ENCODE peak calls at places on chromosomes 13 and 19, in four cellular contexts. One of them, this sample, is unnamed.

GRCh38 chr19:54356444-54357056 is 8.2 kb downstream of the LAIR1 start:
- DNase-seq in right lobe of liver: no peak
- DNase-seq in cardiac muscle cell: no peak
- DNase-seq in fibroblast of pulmonary artery: no peak
- DNase-seq in this sample: no peak

GRCh38 chr19:40229484-40229883 is 3.0 kb upstream of the CCNP start:
- DNase-seq in fibroblast of pulmonary artery: no peak
- DNase-seq in cardiac muscle cell: no peak
- DNase-seq in right lobe of liver: no peak
- DNase-seq in this sample: no peak

GRCh38 chr19:44765949-44766335 is 11.7 kb upstream of the CBLC start:
- DNase-seq in right lobe of liver: no peak
- DNase-seq in fibroblast of pulmonary artery: no peak
- DNase-seq in cardiac muscle cell: no peak
- DNase-seq in this sample: no peak

GRCh38 chr19:15280915-15281683 is 48.9 kb upstream of the EPHX3 start:
- DNase-seq in cardiac muscle cell: peak
- DNase-seq in fibroblast of pulmonary artery: peak
- DNase-seq in right lobe of liver: peak
- DNase-seq in this sample: no peak

GRCh38 chr13:99657848-99658265 is 156.6 kb downstream of the TM9SF2 start:
- DNase-seq in cardiac muscle cell: peak
- DNase-seq in fibroblast of pulmonary artery: peak
- DNase-seq in right lobe of liver: no peak
- DNase-seq in this sample: no peak

GRCh38 chr19:11268783-11269267 is 6.5 kb upstream of the DOCK6 start:
- DNase-seq in cardiac muscle cell: peak
- DNase-seq in fibroblast of pulmonary artery: peak
- DNase-seq in right lobe of liver: peak
- DNase-seq in this sample: peak

GRCh38 chr13:40338217-40338616 is 328.2 kb downstream of the FOXO1 start:
- DNase-seq in fibroblast of pulmonary artery: no peak
- DNase-seq in cardiac muscle cell: no peak
- DNase-seq in right lobe of liver: peak
- DNase-seq in this sample: no peak

GRCh38 chr13:41315466-41316047 is 4.5 kb downstream of the NAA16 start:
- DNase-seq in fibroblast of pulmonary artery: no peak
- DNase-seq in cardiac muscle cell: no peak
- DNase-seq in right lobe of liver: no peak
- DNase-seq in this sample: no peak

GRCh38 chr19:47679251-47679900 is 33.8 kb upstream of the EHD2 start:
- DNase-seq in cardiac muscle cell: no peak
- DNase-seq in right lobe of liver: no peak
- DNase-seq in fibroblast of pulmonary artery: no peak
- DNase-seq in this sample: no peak

GRCh38 chr19:16222806-16223205 is 25.1 kb downstream of the AP1M1 start:
- DNase-seq in cardiac muscle cell: peak
- DNase-seq in fibroblast of pulmonary artery: no peak
- DNase-seq in right lobe of liver: no peak
- DNase-seq in this sample: no peak

GRCh38 chr19:43310221-43310620 is 40.9 kb upstream of the PSG9 start:
- DNase-seq in fibroblast of pulmonary artery: no peak
- DNase-seq in cardiac muscle cell: no peak
- DNase-seq in right lobe of liver: no peak
- DNase-seq in this sample: no peak

GRCh38 chr13:104483631-104484030 is 1417.4 kb upstream of the SLC10A2 start:
- DNase-seq in fibroblast of pulmonary artery: no peak
- DNase-seq in cardiac muscle cell: no peak
- DNase-seq in right lobe of liver: no peak
- DNase-seq in this sample: no peak

GRCh38 chr19:290539-291521 is at the start of gene PLPP2:
- DNase-seq in cardiac muscle cell: peak
- DNase-seq in right lobe of liver: peak
- DNase-seq in fibroblast of pulmonary artery: peak
- DNase-seq in this sample: no peak

GRCh38 chr13:33363328-33363727 is 77.8 kb upstream of the STARD13 start:
- DNase-seq in fibroblast of pulmonary artery: no peak
- DNase-seq in cardiac muscle cell: no peak
- DNase-seq in right lobe of liver: no peak
- DNase-seq in this sample: peak

GRCh38 chr19:8489591-8490394 is 12.6 kb downstream of the PRAM1 start:
- DNase-seq in fibroblast of pulmonary artery: no peak
- DNase-seq in cardiac muscle cell: no peak
- DNase-seq in right lobe of liver: peak
- DNase-seq in this sample: peak

GRCh38 chr13:95707035-95707434 is 30.1 kb downstream of the DNAJC3 start:
- DNase-seq in fibroblast of pulmonary artery: no peak
- DNase-seq in cardiac muscle cell: no peak
- DNase-seq in right lobe of liver: no peak
- DNase-seq in this sample: no peak

GRCh38 chr19:16261584-16262370 is 62.8 kb upstream of the KLF2 start:
- DNase-seq in right lobe of liver: no peak
- DNase-seq in fibroblast of pulmonary artery: no peak
- DNase-seq in cardiac muscle cell: no peak
- DNase-seq in this sample: no peak

GRCh38 chr13:73943137-73943964 is 190.9 kb downstream of the KLF12 start:
- DNase-seq in right lobe of liver: no peak
- DNase-seq in fibroblast of pulmonary artery: no peak
- DNase-seq in cardiac muscle cell: no peak
- DNase-seq in this sample: no peak

GRCh38 chr13:21164631-21165030 is 11.7 kb downstream of the SKA3 start:
- DNase-seq in fibroblast of pulmonary artery: no peak
- DNase-seq in right lobe of liver: no peak
- DNase-seq in cardiac muscle cell: no peak
- DNase-seq in this sample: no peak

GRCh38 chr13:33744589-33745369 is 73.2 kb upstream of the RFC3 start:
- DNase-seq in cardiac muscle cell: peak
- DNase-seq in right lobe of liver: no peak
- DNase-seq in fibroblast of pulmonary artery: peak
- DNase-seq in this sample: no peak

GRCh38 chr13:60431108-60431700 is 34.2 kb downstream of the TDRD3 start:
- DNase-seq in fibroblast of pulmonary artery: peak
- DNase-seq in right lobe of liver: no peak
- DNase-seq in cardiac muscle cell: peak
- DNase-seq in this sample: peak

GRCh38 chr13:19927117-19927734 is 31.3 kb upstream of the ZMYM2 start:
- DNase-seq in cardiac muscle cell: peak
- DNase-seq in fibroblast of pulmonary artery: peak
- DNase-seq in right lobe of liver: no peak
- DNase-seq in this sample: peak

GRCh38 chr19:31354919-31355318 is 5.7 kb upstream of the TSHZ3 start:
- DNase-seq in fibroblast of pulmonary artery: no peak
- DNase-seq in cardiac muscle cell: no peak
- DNase-seq in right lobe of liver: no peak
- DNase-seq in this sample: no peak

GRCh38 chr19:54804101-54804500 is 691 bp downstream of the KIR2DL4 start:
- DNase-seq in right lobe of liver: no peak
- DNase-seq in cardiac muscle cell: no peak
- DNase-seq in fibroblast of pulmonary artery: no peak
- DNase-seq in this sample: no peak

GRCh38 chr13:45500492-45501174 is 35.9 kb downstream of the COG3 start:
- DNase-seq in cardiac muscle cell: peak
- DNase-seq in right lobe of liver: no peak
- DNase-seq in fibroblast of pulmonary artery: peak
- DNase-seq in this sample: peak

GRCh38 chr19:39502640-39503417 is 4.1 kb downstream of the DLL3 start:
- DNase-seq in right lobe of liver: peak
- DNase-seq in fibroblast of pulmonary artery: peak
- DNase-seq in cardiac muscle cell: peak
- DNase-seq in this sample: peak

GRCh38 chr13:51041126-51041525 is 69.9 kb downstream of the C13orf42 start:
- DNase-seq in fibroblast of pulmonary artery: no peak
- DNase-seq in cardiac muscle cell: no peak
- DNase-seq in right lobe of liver: no peak
- DNase-seq in this sample: no peak

GRCh38 chr19:11656535-11656934 is 59.3 kb downstream of the ZNF627 start:
- DNase-seq in fibroblast of pulmonary artery: no peak
- DNase-seq in cardiac muscle cell: no peak
- DNase-seq in right lobe of liver: no peak
- DNase-seq in this sample: no peak

GRCh38 chr13:110109910-110110309 is 197.0 kb downstream of the COL4A1 start:
- DNase-seq in fibroblast of pulmonary artery: peak
- DNase-seq in cardiac muscle cell: peak
- DNase-seq in right lobe of liver: no peak
- DNase-seq in this sample: peak

GRCh38 chr19:50710612-50711011 is 9.0 kb downstream of the SHANK1 start:
- DNase-seq in right lobe of liver: no peak
- DNase-seq in cardiac muscle cell: no peak
- DNase-seq in fibroblast of pulmonary artery: no peak
- DNase-seq in this sample: no peak

GRCh38 chr19:50708179-50708879 is 11.3 kb downstream of the SHANK1 start:
- DNase-seq in fibroblast of pulmonary artery: no peak
- DNase-seq in cardiac muscle cell: no peak
- DNase-seq in right lobe of liver: no peak
- DNase-seq in this sample: no peak

GRCh38 chr19:50711805-50712204 is 7.8 kb downstream of the SHANK1 start:
- DNase-seq in cardiac muscle cell: no peak
- DNase-seq in right lobe of liver: no peak
- DNase-seq in fibroblast of pulmonary artery: no peak
- DNase-seq in this sample: no peak

GRCh38 chr19:50711196-50711595 is 8.4 kb downstream of the SHANK1 start:
- DNase-seq in fibroblast of pulmonary artery: no peak
- DNase-seq in cardiac muscle cell: no peak
- DNase-seq in right lobe of liver: no peak
- DNase-seq in this sample: no peak

DNA sequence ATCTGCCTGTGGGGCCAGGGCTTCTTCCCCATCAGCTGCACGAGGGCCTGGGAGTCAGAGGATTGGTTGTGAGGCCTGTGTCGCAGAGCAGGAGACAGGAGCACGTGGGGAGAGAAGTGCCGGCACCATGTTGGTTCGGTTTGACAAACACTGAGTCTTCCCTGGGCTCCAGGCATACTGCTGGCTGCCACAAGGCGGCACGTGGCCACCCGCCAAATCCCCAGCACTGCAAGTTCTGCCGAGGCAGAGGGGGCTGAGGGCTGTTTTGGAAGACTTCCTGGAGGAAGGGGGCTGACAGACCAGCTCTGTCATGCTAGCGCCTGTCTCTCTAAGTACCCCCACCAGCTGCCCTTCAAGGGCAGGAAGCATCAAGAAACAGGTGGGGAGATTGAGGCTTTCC is 9.5 kb downstream of the SHANK1 start:
- DNase-seq in fibroblast of pulmonary artery: no peak
- DNase-seq in cardiac muscle cell: peak
- DNase-seq in right lobe of liver: no peak
- DNase-seq in this sample: no peak
- TF ChIP-seq CTCF in fibroblast of pulmonary artery: peak
- TF ChIP-seq CTCF in cardiac muscle cell: peak
- TF ChIP-seq CTCF in right lobe of liver: no peak
- TF ChIP-seq CTCF in this sample: no peak

GRCh38 chr19:41997851-41998229 is 3.8 kb upstream of the ATP1A3 start:
- DNase-seq in fibroblast of pulmonary artery: no peak
- DNase-seq in right lobe of liver: no peak
- DNase-seq in cardiac muscle cell: no peak
- DNase-seq in this sample: peak

GRCh38 chr19:41998246-41999020 is 4.4 kb upstream of the ATP1A3 start:
- DNase-seq in cardiac muscle cell: peak
- DNase-seq in fibroblast of pulmonary artery: peak
- DNase-seq in right lobe of liver: no peak
- DNase-seq in this sample: peak

GRCh38 chr19:41999071-41999877 is 5.2 kb upstream of the ATP1A3 start:
- DNase-seq in fibroblast of pulmonary artery: no peak
- DNase-seq in right lobe of liver: no peak
- DNase-seq in cardiac muscle cell: no peak
- DNase-seq in this sample: no peak

GRCh38 chr19:41997121-41997850 is 3.3 kb upstream of the ATP1A3 start:
- DNase-seq in cardiac muscle cell: peak
- DNase-seq in fibroblast of pulmonary artery: peak
- DNase-seq in right lobe of liver: no peak
- DNase-seq in this sample: peak

GRCh38 chr19:41999878-42000208 is 5.8 kb upstream of the ATP1A3 start:
- DNase-seq in fibroblast of pulmonary artery: no peak
- DNase-seq in cardiac muscle cell: no peak
- DNase-seq in right lobe of liver: no peak
- DNase-seq in this sample: no peak
- H3K4me3 ChIP-seq in fibroblast of pulmonary artery: no peak
- H3K4me3 ChIP-seq in cardiac muscle cell: no peak
- H3K4me3 ChIP-seq in right lobe of liver: no peak
- H3K4me3 ChIP-seq in this sample: no peak

GRCh38 chr13:111344471-111345191 is 24.2 kb downstream of the TEX29 start:
- DNase-seq in cardiac muscle cell: peak
- DNase-seq in fibroblast of pulmonary artery: peak
- DNase-seq in right lobe of liver: no peak
- DNase-seq in this sample: no peak
- TF ChIP-seq CTCF in cardiac muscle cell: peak
- TF ChIP-seq CTCF in fibroblast of pulmonary artery: peak
- TF ChIP-seq CTCF in right lobe of liver: no peak
- TF ChIP-seq CTCF in this sample: peak

GRCh38 chr19:3663838-3664237 is 36.4 kb downstream of the PIP5K1C start:
- DNase-seq in cardiac muscle cell: no peak
- DNase-seq in fibroblast of pulmonary artery: no peak
- DNase-seq in right lobe of liver: no peak
- DNase-seq in this sample: no peak

GRCh38 chr19:3660493-3661219 is 34.1 kb upstream of the CACTIN start:
- DNase-seq in right lobe of liver: no peak
- DNase-seq in fibroblast of pulmonary artery: no peak
- DNase-seq in cardiac muscle cell: no peak
- DNase-seq in this sample: no peak

GRCh38 chr19:3658823-3659745 is 32.5 kb upstream of the CACTIN start:
- DNase-seq in right lobe of liver: peak
- DNase-seq in cardiac muscle cell: no peak
- DNase-seq in fibroblast of pulmonary artery: no peak
- DNase-seq in this sample: no peak

GRCh38 chr19:3659746-3660112 is 33.1 kb upstream of the CACTIN start:
- DNase-seq in fibroblast of pulmonary artery: no peak
- DNase-seq in right lobe of liver: no peak
- DNase-seq in cardiac muscle cell: no peak
- DNase-seq in this sample: no peak

DNA sequence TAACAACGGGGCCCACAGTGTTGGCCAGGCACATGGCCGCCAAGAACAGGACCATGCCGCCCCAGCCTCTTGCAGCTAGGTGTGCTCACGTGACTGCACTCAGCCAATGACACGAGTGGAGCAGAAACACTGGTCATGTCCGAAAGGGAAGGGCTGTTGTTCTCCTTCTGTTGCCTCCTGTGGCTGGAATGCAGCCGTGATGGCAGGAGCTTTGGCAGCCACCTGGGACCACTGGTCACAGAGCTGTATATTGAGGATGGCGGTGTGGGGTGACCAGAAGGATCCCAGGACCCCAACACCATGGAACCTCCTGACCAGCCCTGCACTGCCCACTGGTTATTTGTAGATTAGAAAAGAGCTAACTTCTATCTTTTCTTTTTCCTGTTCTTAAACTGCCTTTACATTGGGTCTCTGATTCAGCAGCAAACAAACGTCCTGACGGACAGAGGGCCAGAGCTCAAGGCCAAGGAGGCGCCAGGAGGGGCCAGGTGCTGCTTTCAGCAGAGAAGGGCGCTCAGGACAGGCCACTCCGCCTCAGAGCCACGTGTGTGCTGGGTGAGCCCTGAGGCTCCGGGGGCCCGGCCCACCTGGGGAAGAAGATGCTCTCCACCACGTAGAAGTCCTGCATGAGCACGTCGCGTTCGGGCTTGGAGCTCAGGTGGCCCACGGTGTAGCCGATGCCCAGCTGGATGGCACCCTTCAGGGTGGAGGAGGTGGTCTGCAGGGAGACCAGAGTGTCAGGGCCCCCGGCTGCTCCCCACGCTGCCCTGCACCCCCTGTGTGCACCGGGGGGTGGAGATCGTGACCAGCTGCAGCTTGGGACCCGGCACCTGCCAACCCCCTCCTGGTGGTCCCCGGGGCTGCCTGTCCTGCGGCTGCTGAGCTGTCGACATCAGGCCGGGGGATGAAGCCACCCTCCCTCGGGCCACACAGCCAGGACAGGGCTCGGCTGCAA is 35.0 kb upstream of the CACTIN start:
- DNase-seq in fibroblast of pulmonary artery: no peak
- DNase-seq in right lobe of liver: no peak
- DNase-seq in cardiac muscle cell: no peak
- DNase-seq in this sample: no peak
- H3K4me3 ChIP-seq in fibroblast of pulmonary artery: no peak
- H3K4me3 ChIP-seq in right lobe of liver: no peak
- H3K4me3 ChIP-seq in cardiac muscle cell: no peak
- H3K4me3 ChIP-seq in this sample: no peak